ENCODE peak calls at places on chromosomes 16 and 17, in seven cellular contexts. One of them, this sample, is unnamed.

GRCh38 chr16:57920215-57920890 is 50.6 kb downstream of the CNGB1 start:
- DNase-seq in transverse colon: no peak
- DNase-seq in left ventricle myocardium inferior: no peak
- DNase-seq in heart right ventricle: no peak
- DNase-seq in colonic mucosa: no peak
- DNase-seq in cardiac muscle cell: no peak
- DNase-seq in PC-3: no peak
- DNase-seq in this sample: no peak

GRCh38 chr17:72560303-72561247 is 439.8 kb downstream of the SOX9 start:
- DNase-seq in transverse colon: peak; percentile 81
- DNase-seq in left ventricle myocardium inferior: no peak
- DNase-seq in heart right ventricle: no peak
- DNase-seq in colonic mucosa: peak; percentile 86
- DNase-seq in cardiac muscle cell: peak; percentile 66
- DNase-seq in PC-3: peak; percentile 92
- DNase-seq in this sample: no peak

GRCh38 chr17:79732804-79733691 is 2.3 kb downstream of the ENPP7 start:
- DNase-seq in transverse colon: peak; percentile 31
- DNase-seq in left ventricle myocardium inferior: no peak
- DNase-seq in heart right ventricle: no peak
- DNase-seq in colonic mucosa: peak; percentile 46
- DNase-seq in cardiac muscle cell: no peak
- DNase-seq in PC-3: no peak
- DNase-seq in this sample: no peak

GRCh38 chr16:19804538-19805323 is 79.9 kb downstream of the GPRC5B start:
- DNase-seq in transverse colon: peak; percentile 41
- DNase-seq in left ventricle myocardium inferior: peak; percentile 71
- DNase-seq in heart right ventricle: peak; percentile 90
- DNase-seq in colonic mucosa: peak; percentile 48
- DNase-seq in cardiac muscle cell: peak; percentile 46
- DNase-seq in PC-3: peak; percentile 82
- DNase-seq in this sample: no peak

GRCh38 chr17:50853781-50854180 is 12.4 kb downstream of the TOB1 start:
- DNase-seq in transverse colon: no peak
- DNase-seq in left ventricle myocardium inferior: no peak
- DNase-seq in heart right ventricle: no peak
- DNase-seq in colonic mucosa: no peak
- DNase-seq in cardiac muscle cell: no peak
- DNase-seq in PC-3: no peak
- DNase-seq in this sample: no peak

GRCh38 chr16:52497067-52497816 is 49.7 kb downstream of the TOX3 start:
- DNase-seq in transverse colon: no peak
- DNase-seq in left ventricle myocardium inferior: no peak
- DNase-seq in heart right ventricle: no peak
- DNase-seq in colonic mucosa: peak; percentile 35
- DNase-seq in cardiac muscle cell: peak; percentile 34
- DNase-seq in PC-3: peak; percentile 10
- DNase-seq in this sample: no peak

GRCh38 chr17:47735536-47736011 is 2.5 kb downstream of the TBX21 start:
- DNase-seq in transverse colon: no peak
- DNase-seq in left ventricle myocardium inferior: no peak
- DNase-seq in heart right ventricle: no peak
- DNase-seq in colonic mucosa: no peak
- DNase-seq in cardiac muscle cell: no peak
- DNase-seq in PC-3: no peak
- DNase-seq in this sample: no peak

GRCh38 chr16:52705192-52705591 is 158.2 kb upstream of the TOX3 start:
- DNase-seq in transverse colon: no peak
- DNase-seq in left ventricle myocardium inferior: no peak
- DNase-seq in heart right ventricle: no peak
- DNase-seq in colonic mucosa: no peak
- DNase-seq in cardiac muscle cell: no peak
- DNase-seq in PC-3: no peak
- DNase-seq in this sample: no peak

GRCh38 chr16:81444448-81445121 is at the start of gene CMIP:
- DNase-seq in transverse colon: peak; percentile 89
- DNase-seq in left ventricle myocardium inferior: peak; percentile 87
- DNase-seq in heart right ventricle: peak; percentile 87
- DNase-seq in colonic mucosa: peak; percentile 85
- DNase-seq in cardiac muscle cell: peak; percentile 88
- DNase-seq in PC-3: peak; percentile 79
- DNase-seq in this sample: no peak

GRCh38 chr17:60695960-60696359 is 18.3 kb downstream of the BCAS3 start:
- DNase-seq in transverse colon: no peak
- DNase-seq in left ventricle myocardium inferior: no peak
- DNase-seq in heart right ventricle: no peak
- DNase-seq in colonic mucosa: no peak
- DNase-seq in cardiac muscle cell: no peak
- DNase-seq in PC-3: peak; percentile 29
- DNase-seq in this sample: no peak

GRCh38 chr17:45747907-45748306 is 36.2 kb upstream of the CRHR1 start:
- DNase-seq in transverse colon: no peak
- DNase-seq in left ventricle myocardium inferior: no peak
- DNase-seq in heart right ventricle: no peak
- DNase-seq in colonic mucosa: no peak
- DNase-seq in cardiac muscle cell: no peak
- DNase-seq in PC-3: no peak
- DNase-seq in this sample: no peak

GRCh38 chr17:28956112-28956511 is 4.8 kb upstream of the PHF12 start:
- DNase-seq in transverse colon: no peak
- DNase-seq in left ventricle myocardium inferior: no peak
- DNase-seq in heart right ventricle: no peak
- DNase-seq in colonic mucosa: no peak
- DNase-seq in cardiac muscle cell: no peak
- DNase-seq in PC-3: no peak
- DNase-seq in this sample: no peak

GRCh38 chr16:1037023-1037933 is 35.3 kb upstream of the SSTR5 start:
- DNase-seq in transverse colon: no peak
- DNase-seq in left ventricle myocardium inferior: no peak
- DNase-seq in heart right ventricle: no peak
- DNase-seq in colonic mucosa: no peak
- DNase-seq in cardiac muscle cell: no peak
- DNase-seq in PC-3: peak; percentile 40
- DNase-seq in this sample: no peak

GRCh38 chr17:50668025-50668837 is 33.5 kb downstream of the ABCC3 start:
- DNase-seq in transverse colon: no peak
- DNase-seq in left ventricle myocardium inferior: no peak
- DNase-seq in heart right ventricle: no peak
- DNase-seq in colonic mucosa: no peak
- DNase-seq in cardiac muscle cell: peak; percentile 65
- DNase-seq in PC-3: peak; percentile 39
- DNase-seq in this sample: no peak

GRCh38 chr17:82871056-82871775 is 31.4 kb upstream of the ZNF750 start:
- DNase-seq in transverse colon: no peak
- DNase-seq in left ventricle myocardium inferior: no peak
- DNase-seq in heart right ventricle: peak; percentile 46
- DNase-seq in colonic mucosa: no peak
- DNase-seq in cardiac muscle cell: no peak
- DNase-seq in PC-3: no peak
- DNase-seq in this sample: no peak
- TF ChIP-seq CTCF in transverse colon: no peak
- TF ChIP-seq CTCF in left ventricle myocardium inferior: no peak
- TF ChIP-seq CTCF in heart right ventricle: no peak
- TF ChIP-seq CTCF in colonic mucosa: no peak
- TF ChIP-seq CTCF in cardiac muscle cell: no peak
- TF ChIP-seq CTCF in PC-3: peak; percentile 24
- TF ChIP-seq CTCF in this sample: no peak

GRCh38 chr16:10165643-10166042 is 16.6 kb downstream of the GRIN2A start:
- DNase-seq in transverse colon: no peak
- DNase-seq in left ventricle myocardium inferior: no peak
- DNase-seq in heart right ventricle: no peak
- DNase-seq in colonic mucosa: no peak
- DNase-seq in cardiac muscle cell: no peak
- DNase-seq in PC-3: no peak
- DNase-seq in this sample: no peak

GRCh38 chr16:10168258-10168657 is 14.0 kb downstream of the GRIN2A start:
- DNase-seq in transverse colon: no peak
- DNase-seq in left ventricle myocardium inferior: no peak
- DNase-seq in heart right ventricle: no peak
- DNase-seq in colonic mucosa: no peak
- DNase-seq in cardiac muscle cell: no peak
- DNase-seq in PC-3: peak; percentile 77
- DNase-seq in this sample: no peak

DNA sequence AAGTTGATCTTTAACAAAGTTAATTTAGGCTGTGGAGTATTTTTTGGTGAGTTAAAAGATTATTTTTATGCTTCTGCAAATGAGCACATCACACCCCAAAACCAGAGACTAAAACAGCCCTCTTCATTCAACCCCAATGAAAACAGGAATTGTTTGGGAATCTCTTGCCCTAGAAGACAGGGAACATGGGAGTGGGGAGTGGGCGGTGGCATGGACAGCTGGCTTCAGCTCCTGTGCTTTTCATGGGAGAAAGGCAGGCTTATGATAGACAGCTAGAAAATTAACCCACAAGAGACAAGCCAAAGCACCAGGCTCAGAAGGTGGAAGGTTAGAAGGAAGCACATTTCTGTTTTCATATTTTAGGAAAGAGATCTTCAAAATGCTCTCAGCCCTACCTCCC is 19.2 kb downstream of the GRIN2A start:
- DNase-seq in transverse colon: no peak
- DNase-seq in left ventricle myocardium inferior: no peak
- DNase-seq in heart right ventricle: no peak
- DNase-seq in colonic mucosa: no peak
- DNase-seq in cardiac muscle cell: no peak
- DNase-seq in PC-3: no peak
- DNase-seq in this sample: no peak
- H3K27me3 ChIP-seq in transverse colon: no peaks in the 10 kb centered on the region
- H3K27me3 ChIP-seq in left ventricle myocardium inferior: peaks cover 80% of the 10 kb centered on the region
- H3K27me3 ChIP-seq in heart right ventricle: peaks cover 13% of the 10 kb centered on the region
- H3K27me3 ChIP-seq in colonic mucosa: no peaks in the 10 kb centered on the region
- H3K27me3 ChIP-seq in cardiac muscle cell: no peaks in the 10 kb centered on the region
- H3K27me3 ChIP-seq in PC-3: no peaks in the 10 kb centered on the region
- H3K27me3 ChIP-seq in this sample: no peaks in the 10 kb centered on the region

GRCh38 chr16:20971420-20971819 is 70.8 kb downstream of the LYRM1 start:
- DNase-seq in transverse colon: no peak
- DNase-seq in left ventricle myocardium inferior: no peak
- DNase-seq in heart right ventricle: no peak
- DNase-seq in colonic mucosa: no peak
- DNase-seq in cardiac muscle cell: no peak
- DNase-seq in PC-3: peak; percentile 26
- DNase-seq in this sample: no peak

GRCh38 chr16:20976568-20976967 is 76.0 kb downstream of the LYRM1 start:
- DNase-seq in transverse colon: no peak
- DNase-seq in left ventricle myocardium inferior: no peak
- DNase-seq in heart right ventricle: no peak
- DNase-seq in colonic mucosa: no peak
- DNase-seq in cardiac muscle cell: no peak
- DNase-seq in PC-3: no peak
- DNase-seq in this sample: no peak
- H3K4me3 ChIP-seq in transverse colon: no peak overlapping the region
- H3K4me3 ChIP-seq in left ventricle myocardium inferior: no peak overlapping the region
- H3K4me3 ChIP-seq in heart right ventricle: no peak overlapping the region
- H3K4me3 ChIP-seq in colonic mucosa: no peak overlapping the region
- H3K4me3 ChIP-seq in cardiac muscle cell: no peak overlapping the region
- H3K4me3 ChIP-seq in PC-3: no peak overlapping the region
- H3K4me3 ChIP-seq in this sample: no peak overlapping the region

GRCh38 chr17:67111808-67112207 is 67.5 kb downstream of the CACNG1 start:
- DNase-seq in transverse colon: no peak
- DNase-seq in left ventricle myocardium inferior: no peak
- DNase-seq in heart right ventricle: no peak
- DNase-seq in colonic mucosa: no peak
- DNase-seq in cardiac muscle cell: no peak
- DNase-seq in PC-3: no peak
- DNase-seq in this sample: no peak

GRCh38 chr17:67119102-67119501 is 74.7 kb downstream of the CACNG1 start:
- DNase-seq in transverse colon: no peak
- DNase-seq in left ventricle myocardium inferior: no peak
- DNase-seq in heart right ventricle: no peak
- DNase-seq in colonic mucosa: no peak
- DNase-seq in cardiac muscle cell: no peak
- DNase-seq in PC-3: no peak
- DNase-seq in this sample: no peak

GRCh38 chr17:67111327-67111726 is 67.0 kb downstream of the CACNG1 start:
- DNase-seq in transverse colon: no peak
- DNase-seq in left ventricle myocardium inferior: no peak
- DNase-seq in heart right ventricle: no peak
- DNase-seq in colonic mucosa: no peak
- DNase-seq in cardiac muscle cell: no peak
- DNase-seq in PC-3: no peak
- DNase-seq in this sample: no peak

GRCh38 chr17:67113481-67113880 is 69.1 kb downstream of the CACNG1 start:
- DNase-seq in transverse colon: no peak
- DNase-seq in left ventricle myocardium inferior: no peak
- DNase-seq in heart right ventricle: no peak
- DNase-seq in colonic mucosa: no peak
- DNase-seq in cardiac muscle cell: no peak
- DNase-seq in PC-3: no peak
- DNase-seq in this sample: no peak

GRCh38 chr17:67116045-67116575 is 71.8 kb downstream of the CACNG1 start:
- DNase-seq in transverse colon: no peak
- DNase-seq in left ventricle myocardium inferior: no peak
- DNase-seq in heart right ventricle: no peak
- DNase-seq in colonic mucosa: no peak
- DNase-seq in cardiac muscle cell: no peak
- DNase-seq in PC-3: peak; percentile 33
- DNase-seq in this sample: no peak
- TF ChIP-seq CTCF in transverse colon: no peak
- TF ChIP-seq CTCF in left ventricle myocardium inferior: no peak
- TF ChIP-seq CTCF in heart right ventricle: no peak
- TF ChIP-seq CTCF in colonic mucosa: no peak
- TF ChIP-seq CTCF in cardiac muscle cell: no peak
- TF ChIP-seq CTCF in PC-3: peak; percentile 66
- TF ChIP-seq CTCF in this sample: no peak

GRCh38 chr17:2415081-2415480 is 14.2 kb upstream of the MNT start:
- DNase-seq in transverse colon: no peak
- DNase-seq in left ventricle myocardium inferior: no peak
- DNase-seq in heart right ventricle: no peak
- DNase-seq in colonic mucosa: no peak
- DNase-seq in cardiac muscle cell: no peak
- DNase-seq in PC-3: no peak
- DNase-seq in this sample: no peak
- H3K27me3 ChIP-seq in transverse colon: no peaks in the 10 kb centered on the region
- H3K27me3 ChIP-seq in left ventricle myocardium inferior: no peaks in the 10 kb centered on the region
- H3K27me3 ChIP-seq in heart right ventricle: no peaks in the 10 kb centered on the region
- H3K27me3 ChIP-seq in colonic mucosa: no peaks in the 10 kb centered on the region
- H3K27me3 ChIP-seq in cardiac muscle cell: no peaks in the 10 kb centered on the region
- H3K27me3 ChIP-seq in PC-3: no peaks in the 10 kb centered on the region
- H3K27me3 ChIP-seq in this sample: no peaks in the 10 kb centered on the region